ENCODE peak calls at places on chromosomes 6 and 20, in five cellular contexts. One of them, this sample, is unnamed. For H3K27me3, the result is how much of the 10 kb centered on the place peaks cover.

GRCh38 chr6:3296113-3296512 is 37.4 kb downstream of the PSMG4 start:
- DNase-seq in transverse colon: no peak
- DNase-seq in GM23248: no peak
- DNase-seq in PC-3: no peak
- DNase-seq in lower lobe of right lung: no peak
- DNase-seq in this sample: no peak

GRCh38 chr6:97064578-97064977 is 140.1 kb downstream of the KLHL32 start:
- DNase-seq in PC-3: no peak
- DNase-seq in GM23248: no peak
- DNase-seq in lower lobe of right lung: no peak
- DNase-seq in transverse colon: no peak
- DNase-seq in this sample: no peak

GRCh38 chr6:53456809-53457208 is 88.1 kb downstream of the GCLC start:
- DNase-seq in transverse colon: no peak
- DNase-seq in PC-3: no peak
- DNase-seq in lower lobe of right lung: no peak
- DNase-seq in GM23248: no peak
- DNase-seq in this sample: no peak

GRCh38 chr6:82870582-82871172 is 195.0 kb downstream of the UBE3D start:
- DNase-seq in GM23248: no peak
- DNase-seq in PC-3: peak
- DNase-seq in transverse colon: no peak
- DNase-seq in lower lobe of right lung: no peak
- DNase-seq in this sample: no peak

GRCh38 chr6:593139-593906 is 63.6 kb downstream of the HUS1B start:
- DNase-seq in PC-3: peak
- DNase-seq in transverse colon: peak
- DNase-seq in lower lobe of right lung: no peak
- DNase-seq in GM23248: peak
- DNase-seq in this sample: peak

GRCh38 chr6:149560736-149561135 is 5.4 kb upstream of the GINM1 start:
- DNase-seq in lower lobe of right lung: no peak
- DNase-seq in GM23248: peak
- DNase-seq in transverse colon: no peak
- DNase-seq in PC-3: peak
- DNase-seq in this sample: no peak

GRCh38 chr6:119873107-119873506 is 523.5 kb upstream of the MAN1A1 start:
- DNase-seq in transverse colon: no peak
- DNase-seq in PC-3: no peak
- DNase-seq in GM23248: no peak
- DNase-seq in lower lobe of right lung: no peak
- DNase-seq in this sample: no peak

GRCh38 chr6:19836799-19837510 is at the start of gene ID4:
- DNase-seq in PC-3: peak
- DNase-seq in lower lobe of right lung: peak
- DNase-seq in GM23248: peak
- DNase-seq in transverse colon: peak
- DNase-seq in this sample: peak

GRCh38 chr20:37990571-37991151 is 42.6 kb downstream of the TTI1 start:
- DNase-seq in lower lobe of right lung: peak
- DNase-seq in transverse colon: peak
- DNase-seq in PC-3: peak
- DNase-seq in GM23248: peak
- DNase-seq in this sample: peak

GRCh38 chr20:46635514-46636091 is 15.7 kb downstream of the SLC13A3 start:
- DNase-seq in GM23248: no peak
- DNase-seq in lower lobe of right lung: no peak
- DNase-seq in PC-3: no peak
- DNase-seq in transverse colon: no peak
- DNase-seq in this sample: no peak

GRCh38 chr6:37592085-37592698 is 92.5 kb upstream of the CCDC167 start:
- DNase-seq in lower lobe of right lung: no peak
- DNase-seq in GM23248: no peak
- DNase-seq in PC-3: no peak
- DNase-seq in transverse colon: no peak
- DNase-seq in this sample: no peak
- H3K27me3 ChIP-seq in lower lobe of right lung: under half
- H3K27me3 ChIP-seq in GM23248: under half
- H3K27me3 ChIP-seq in PC-3: under half
- H3K27me3 ChIP-seq in transverse colon: under half
- H3K27me3 ChIP-seq in this sample: under half

GRCh38 chr6:12297363-12298016 is 7.3 kb downstream of the EDN1 start:
- DNase-seq in transverse colon: no peak
- DNase-seq in PC-3: no peak
- DNase-seq in GM23248: no peak
- DNase-seq in lower lobe of right lung: no peak
- DNase-seq in this sample: no peak
- H3K4me3 ChIP-seq in transverse colon: no peak
- H3K4me3 ChIP-seq in PC-3: no peak
- H3K4me3 ChIP-seq in GM23248: no peak
- H3K4me3 ChIP-seq in lower lobe of right lung: no peak
- H3K4me3 ChIP-seq in this sample: no peak

GRCh38 chr20:972256-972655 is 29.9 kb downstream of the RSPO4 start:
- DNase-seq in PC-3: no peak
- DNase-seq in GM23248: no peak
- DNase-seq in transverse colon: no peak
- DNase-seq in lower lobe of right lung: no peak
- DNase-seq in this sample: no peak

GRCh38 chr20:967796-968742 is 34.0 kb downstream of the RSPO4 start:
- DNase-seq in transverse colon: no peak
- DNase-seq in PC-3: peak
- DNase-seq in GM23248: peak
- DNase-seq in lower lobe of right lung: no peak
- DNase-seq in this sample: no peak

GRCh38 chr20:965956-966355 is 36.2 kb downstream of the RSPO4 start:
- DNase-seq in GM23248: no peak
- DNase-seq in lower lobe of right lung: no peak
- DNase-seq in transverse colon: no peak
- DNase-seq in PC-3: no peak
- DNase-seq in this sample: no peak

GRCh38 chr20:973785-974194 is 28.3 kb downstream of the RSPO4 start:
- DNase-seq in transverse colon: peak
- DNase-seq in lower lobe of right lung: no peak
- DNase-seq in PC-3: peak
- DNase-seq in GM23248: peak
- DNase-seq in this sample: no peak

DNA sequence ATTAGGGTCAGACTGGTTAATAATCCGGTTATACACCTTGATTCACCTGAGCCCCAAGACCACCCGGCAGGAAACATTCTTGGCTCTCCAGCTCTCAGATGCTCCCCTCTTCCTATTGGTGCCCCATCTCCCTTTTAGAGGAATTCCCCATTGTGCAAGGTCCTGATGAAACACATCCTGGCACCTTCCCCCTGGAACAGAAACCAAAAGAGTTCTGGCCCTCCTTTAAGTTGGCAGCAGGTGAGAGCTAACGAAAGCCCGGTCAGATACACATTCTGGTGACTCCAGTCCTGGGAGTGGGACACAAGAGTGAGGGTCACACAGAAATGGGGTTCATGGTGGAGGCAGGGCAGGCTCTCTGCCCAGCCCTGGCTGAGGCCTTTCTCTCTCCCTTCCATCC is 32.2 kb downstream of the RSPO4 start:
- DNase-seq in PC-3: no peak
- DNase-seq in GM23248: peak
- DNase-seq in transverse colon: no peak
- DNase-seq in lower lobe of right lung: no peak
- DNase-seq in this sample: no peak
- H3K27me3 ChIP-seq in PC-3: half or more
- H3K27me3 ChIP-seq in GM23248: under half
- H3K27me3 ChIP-seq in transverse colon: under half
- H3K27me3 ChIP-seq in lower lobe of right lung: under half
- H3K27me3 ChIP-seq in this sample: under half

GRCh38 chr20:17762873-17763557 is 63.2 kb downstream of the BANF2 start:
- DNase-seq in transverse colon: no peak
- DNase-seq in lower lobe of right lung: no peak
- DNase-seq in GM23248: no peak
- DNase-seq in PC-3: peak
- DNase-seq in this sample: no peak
- H3K4me3 ChIP-seq in transverse colon: no peak
- H3K4me3 ChIP-seq in lower lobe of right lung: no peak
- H3K4me3 ChIP-seq in GM23248: no peak
- H3K4me3 ChIP-seq in PC-3: no peak
- H3K4me3 ChIP-seq in this sample: no peak

DNA sequence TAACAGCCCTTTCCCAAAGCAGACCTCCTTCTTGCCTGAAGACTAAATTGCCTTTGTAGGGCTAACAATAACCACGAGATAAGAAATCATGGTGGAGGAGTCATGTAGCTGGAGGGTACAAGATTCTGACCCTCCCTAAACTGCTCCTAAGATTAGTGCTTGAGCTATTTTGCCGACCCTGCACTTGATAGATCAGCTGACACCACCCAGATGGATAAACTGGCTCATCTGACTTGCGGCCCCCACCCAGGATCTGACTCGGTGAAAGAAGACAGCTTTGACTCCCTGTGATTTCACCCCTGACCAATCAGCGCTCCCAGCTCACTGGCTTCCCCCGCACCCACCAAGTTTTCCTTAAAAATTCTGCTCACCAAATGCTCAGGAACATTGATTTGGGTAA is 57.6 kb upstream of the UNC93A start:
- DNase-seq in transverse colon: no peak
- DNase-seq in PC-3: no peak
- DNase-seq in lower lobe of right lung: no peak
- DNase-seq in GM23248: no peak
- DNase-seq in this sample: no peak
- H3K27me3 ChIP-seq in transverse colon: under half
- H3K27me3 ChIP-seq in PC-3: under half
- H3K27me3 ChIP-seq in lower lobe of right lung: under half
- H3K27me3 ChIP-seq in GM23248: under half
- H3K27me3 ChIP-seq in this sample: under half

GRCh38 chr20:41316009-41316408 is 1.5 kb downstream of the ZHX3 start:
- DNase-seq in transverse colon: no peak
- DNase-seq in PC-3: no peak
- DNase-seq in lower lobe of right lung: no peak
- DNase-seq in GM23248: peak
- DNase-seq in this sample: no peak
- H3K4me3 ChIP-seq in transverse colon: peak
- H3K4me3 ChIP-seq in PC-3: peak
- H3K4me3 ChIP-seq in lower lobe of right lung: peak
- H3K4me3 ChIP-seq in GM23248: peak
- H3K4me3 ChIP-seq in this sample: no peak

This sample was measured in prostate gland.